ENCODE peak calls at places on chromosome 1, in ten cellular contexts. A, U, N, K, O, P, Z, X, W and V are unnamed samples.

GRCh38 chr1:154791292-154792278 is 78.5 kb downstream of the KCNN3 start:
- DNase-seq in A (peak), U (peak), N (no peak), K (peak), O (peak), P (no peak), Z (peak), X (peak), W (no peak), V (no peak)

GRCh38 chr1:67479146-67479891 is 49.1 kb upstream of the SERBP1 start:
- DNase-seq in A (no peak), U (no peak), N (no peak), K (peak), O (no peak), P (no peak), Z (no peak), X (peak), W (peak), V (no peak)

GRCh38 chr1:18719786-18720436 is 89.3 kb downstream of the PAX7 start:
- DNase-seq in A (no peak), U (no peak), N (no peak), K (no peak), O (no peak), P (no peak), Z (no peak), X (no peak), W (no peak), V (no peak)

GRCh38 chr1:32341186-32341757 is 5.2 kb upstream of the MARCKSL1 start:
- DNase-seq in A (no peak), U (no peak), N (no peak), K (no peak), O (no peak), P (no peak), Z (no peak), X (no peak), W (no peak), V (no peak)

GRCh38 chr1:9628541-9629444 is 22.7 kb upstream of the PIK3CD start:
- DNase-seq in A (peak), U (peak), N (no peak), K (no peak), O (no peak), P (no peak), Z (no peak), X (no peak), W (no peak), V (no peak)

GRCh38 chr1:15352122-15352957 is 57.3 kb upstream of the EFHD2 start:
- DNase-seq in A (peak), U (no peak), N (no peak), K (peak), O (no peak), P (no peak), Z (no peak), X (peak), W (peak), V (no peak)

GRCh38 chr1:15186073-15186845 is 32.7 kb downstream of the TMEM51 start:
- DNase-seq in A (no peak), U (no peak), N (no peak), K (no peak), O (no peak), P (no peak), Z (no peak), X (no peak), W (no peak), V (no peak)

GRCh38 chr1:196902344-196902743 is 14.5 kb downstream of the CFHR4 start:
- DNase-seq in A (no peak), U (no peak), N (no peak), K (no peak), O (no peak), P (no peak), Z (no peak), X (no peak), W (no peak), V (no peak)

GRCh38 chr1:171563675-171564074 is 58.4 kb upstream of the MYOCOS start:
- DNase-seq in A (no peak), U (no peak), N (no peak), K (no peak), O (no peak), P (no peak), Z (no peak), X (no peak), W (no peak), V (no peak)

GRCh38 chr1:12434686-12435085 is 183.3 kb downstream of the DHRS3 start:
- DNase-seq in A (no peak), U (no peak), N (no peak), K (no peak), O (no peak), P (no peak), Z (no peak), X (no peak), W (no peak), V (no peak)